ENCODE peak calls at places on chromosomes 16 and 17, in seven cellular contexts. Q is upper lobe of right lung; K is right atrium auricular region; H is activated T-cell treated with anti-CD3 and anti-CD28 coated beads, Interleukin-2, amount 50 U/mL, for 24 hours; X is effector memory CD4-positive, alpha-beta T cell; F is stimulated activated CD4-positive, alpha-beta T cell treated with anti-CD3 and anti-CD28 coated beads, Interleukin-2, amount 100 ng/mL, for 48 hours; L is NCI-H1048. D is an unnamed sample.

GRCh38 chr17:51475650-51476221 is 215.4 kb downstream of the UTP18 start:
- DNase-seq in Q (no peak), K (no peak), H (no peak), X (no peak), F (no peak), L (no peak), D (no peak)

GRCh38 chr16:89216315-89217137 is 977 bp upstream of the ZNF778 start:
- DNase-seq in Q (peak; percentile 88), K (peak; percentile 86), H (peak; percentile 85), X (peak; percentile 69), F (peak; percentile 71), L (no peak), D (peak; percentile 95)

GRCh38 chr16:22202261-22202637 is 3.8 kb upstream of the EEF2K start:
- DNase-seq in Q (no peak), K (no peak), H (no peak), X (no peak), F (no peak), L (no peak), D (no peak)

GRCh38 chr16:17138801-17139200 is 332.0 kb downstream of the XYLT1 start:
- DNase-seq in Q (no peak), K (no peak), H (no peak), X (no peak), F (no peak), L (no peak), D (no peak)

GRCh38 chr17:63974594-63975192 is 2.0 kb upstream of the SCN4A start:
- DNase-seq in Q (no peak), K (no peak), H (no peak), X (no peak), F (no peak), L (no peak), D (no peak)

GRCh38 chr16:10598157-10598556 is 17.8 kb upstream of the EMP2 start:
- DNase-seq in Q (peak; percentile 83), K (no peak), H (no peak), X (no peak), F (no peak), L (no peak), D (no peak)

GRCh38 chr16:15403392-15403995 is 7.9 kb downstream of the MPV17L start:
- DNase-seq in Q (no peak), K (no peak), H (no peak), X (no peak), F (no peak), L (peak; percentile 28), D (peak; percentile 62)

GRCh38 chr17:13576661-13577526 is 24.8 kb downstream of the HS3ST3A1 start:
- DNase-seq in Q (no peak), K (no peak), H (no peak), X (no peak), F (no peak), L (no peak), D (no peak)

GRCh38 chr17:44754276-44754675 is 4.5 kb upstream of the ADAM11 start:
- DNase-seq in Q (no peak), K (no peak), H (no peak), X (no peak), F (no peak), L (no peak), D (no peak)

GRCh38 chr16:16154292-16154951 is 68.9 kb downstream of the ABCC6 start:
- DNase-seq in Q (peak; percentile 61), K (no peak), H (no peak), X (no peak), F (no peak), L (no peak), D (no peak)

GRCh38 chr16:12090162-12090552 is 113.6 kb downstream of the SNX29 start:
- DNase-seq in Q (peak; percentile 57), K (no peak), H (no peak), X (no peak), F (no peak), L (no peak), D (no peak)

GRCh38 chr17:73052923-73053322 is 39.6 kb downstream of the SLC39A11 start:
- DNase-seq in Q (no peak), K (no peak), H (no peak), X (no peak), F (no peak), L (no peak), D (no peak)

GRCh38 chr17:60615840-60616239 is 15.8 kb downstream of the PPM1D start:
- DNase-seq in Q (no peak), K (no peak), H (no peak), X (no peak), F (no peak), L (no peak), D (no peak)

GRCh38 chr16:87692176-87692575 is 73.6 kb downstream of the KLHDC4 start:
- DNase-seq in Q (no peak), K (no peak), H (no peak), X (no peak), F (no peak), L (no peak), D (no peak)

GRCh38 chr16:13378151-13378550 is 476.8 kb downstream of the SHISA9 start:
- DNase-seq in Q (no peak), K (no peak), H (no peak), X (no peak), F (no peak), L (no peak), D (no peak)

GRCh38 chr16:63933841-63934240 is 1188.0 kb downstream of the CDH11 start:
- DNase-seq in Q (no peak), K (no peak), H (no peak), X (no peak), F (no peak), L (no peak), D (no peak)

GRCh38 chr16:2237552-2238395 is 1.5 kb downstream of the DNASE1L2 start:
- DNase-seq in Q (no peak), K (no peak), H (no peak), X (no peak), F (no peak), L (no peak), D (no peak)

GRCh38 chr17:2929881-2930533 is 133.4 kb downstream of the OR1D5 start:
- DNase-seq in Q (no peak), K (no peak), H (peak; percentile 59), X (no peak), F (peak; percentile 30), L (no peak), D (no peak)

GRCh38 chr16:60295451-60295850 is 1561.3 kb upstream of the GOT2 start:
- DNase-seq in Q (no peak), K (no peak), H (no peak), X (no peak), F (no peak), L (no peak), D (no peak)

D was measured in lower leg skin.